ENCODE peak calls at places on chromosomes 16 and 17, in four cellular contexts. M is lower leg skin, C is choroid plexus epithelial cell, V is NCI-H1048. Z is an unnamed sample.

GRCh38 chr17:35086931-35087573 is 23.5 kb upstream of the RFFL start:
- DNase-seq in V (no peak), C (no peak), M (no peak), Z (no peak)

GRCh38 chr16:50944431-50944830 is 202.5 kb downstream of the CYLD start:
- DNase-seq in M (no peak), C (no peak), V (no peak), Z (no peak)

GRCh38 chr17:61402978-61403845 is 3.6 kb downstream of the TBX2 start:
- DNase-seq in V (no peak), M (no peak), C (peak; percentile 41), Z (no peak)

GRCh38 chr17:42019509-42020404 is at the start of gene NKIRAS2:
- DNase-seq in C (peak; percentile 93), M (peak; percentile 90), V (peak; percentile 82), Z (peak; percentile 93)

GRCh38 chr17:39548494-39548893 is 59.2 kb downstream of the NEUROD2 start:
- DNase-seq in M (no peak), C (peak; percentile 63), V (no peak), Z (peak; percentile 23)

GRCh38 chr16:81616321-81617020 is 162.6 kb upstream of the PLCG2 start:
- DNase-seq in V (no peak), M (no peak), C (peak; percentile 87), Z (peak; percentile 72)

GRCh38 chr17:66415366-66416206 is 113.2 kb downstream of the PRKCA start:
- DNase-seq in V (no peak), M (no peak), C (no peak), Z (no peak)

GRCh38 chr17:6753006-6753445 is 2.8 kb upstream of the XAF1 start:
- DNase-seq in V (no peak), M (no peak), C (peak; percentile 88), Z (peak; percentile 93)

GRCh38 chr17:21286771-21287702 is 2.5 kb downstream of the MAP2K3 start:
- DNase-seq in V (no peak), M (no peak), C (no peak), Z (no peak)

GRCh38 chr17:16878084-16878483 is 93.8 kb downstream of the TNFRSF13B start:
- DNase-seq in V (no peak), M (no peak), C (no peak), Z (no peak)

GRCh38 chr17:835263-835662 is 53.1 kb downstream of the MRM3 start:
- DNase-seq in M (peak; percentile 43), C (peak; percentile 91), V (no peak), Z (peak; percentile 97)

GRCh38 chr16:30649725-30650368 is 913 bp upstream of the PRR14 start:
- DNase-seq in M (no peak), V (no peak), C (no peak), Z (peak; percentile 5)

GRCh38 chr16:4679156-4679853 is 14.1 kb upstream of the NUDT16L1 start:
- DNase-seq in C (no peak), M (no peak), V (no peak), Z (no peak)

GRCh38 chr16:87506423-87507350 is 13.9 kb upstream of the ZCCHC14 start:
- DNase-seq in M (no peak), V (no peak), C (no peak), Z (no peak)

GRCh38 chr16:8632675-8633182 is 11.2 kb downstream of the METTL22 start:
- DNase-seq in M (peak; percentile 26), V (no peak), C (no peak), Z (no peak)

GRCh38 chr16:11392041-11392581 is 46.9 kb downstream of the RMI2 start:
- DNase-seq in V (no peak), C (no peak), M (no peak), Z (no peak)

GRCh38 chr17:74288785-74289184 is 14.8 kb downstream of the DNAI2 start:
- DNase-seq in C (no peak), V (no peak), M (no peak), Z (no peak)

GRCh38 chr17:39742856-39743436 is 5.2 kb downstream of the GRB7 start:
- DNase-seq in C (no peak), V (no peak), M (no peak), Z (no peak)

GRCh38 chr17:266219-266618 is 84.8 kb upstream of the DOC2B start:
- DNase-seq in V (no peak), M (no peak), C (no peak), Z (no peak)

GRCh38 chr17:75481194-75482059 is 25.0 kb downstream of the TMEM94 start:
- DNase-seq in V (no peak), M (no peak), C (no peak), Z (no peak)

GRCh38 chr16:23148166-23148512 is 1.1 kb downstream of the USP31 start:
- DNase-seq in C (no peak), M (no peak), V (no peak), Z (no peak)

GRCh38 chr17:74202879-74203432 is 522 bp upstream of the RPL38 start:
- DNase-seq in M (no peak), C (no peak), V (no peak), Z (no peak)

GRCh38 chr17:73292031-73292531 is 19.7 kb downstream of the CDC42EP4 start:
- DNase-seq in C (peak; percentile 75), M (no peak), V (no peak), Z (peak; percentile 82)

GRCh38 chr16:3486506-3487215 is 8.6 kb downstream of the C16orf90 start:
- DNase-seq in V (no peak), C (no peak), M (no peak), Z (no peak)

GRCh38 chr16:54171855-54172537 is 114.6 kb downstream of the IRX3 start:
- DNase-seq in V (no peak), M (no peak), C (peak; percentile 88), Z (peak; percentile 62)

GRCh38 chr16:58338205-58338604 is 43.4 kb upstream of the PRSS54 start:
- DNase-seq in M (no peak), V (no peak), C (no peak), Z (no peak)

GRCh38 chr17:9969301-9969935 is 64.3 kb upstream of the RCVRN start:
- DNase-seq in M (no peak), V (no peak), C (peak; percentile 17), Z (no peak)

GRCh38 chr17:73750975-73751374 is 106.7 kb upstream of the SDK2 start:
- DNase-seq in V (no peak), C (no peak), M (no peak), Z (no peak)

GRCh38 chr16:6891486-6891885 is 441.2 kb upstream of the RBFOX1 start:
- DNase-seq in M (no peak), V (no peak), C (no peak), Z (no peak)

GRCh38 chr16:1056196-1056595 is 16.4 kb upstream of the SSTR5 start:
- DNase-seq in C (no peak), M (no peak), V (no peak), Z (no peak)

Z was measured in astrocyte of the spinal cord.